ENCODE peak calls at places on chromosomes 2 and 18, in eight cellular contexts. Q is activated T-cell treated with anti-CD3 and anti-CD28 coated beads, Interleukin-2, amount 50 U/mL, for 24 hours; T is AG04450; I is stimulated activated naive CD8-positive, alpha-beta T cell treated with anti-CD3 and anti-CD28 coated beads, Interleukin-15, amount 100 ng/mL, for 72 hours; Y is H1; B is NCI-H1436; M is skeletal muscle cell; W is stimulated activated CD8-positive, alpha-beta memory T cell treated with anti-CD3 and anti-CD28 coated beads, Interleukin-12 subunit alpha, Interleukin-12 subunit beta, amount 100 ng/mL, for 1 hour. S is an unnamed sample.

GRCh38 chr2:9558948-9559381 is 3.3 kb upstream of the ADAM17 start:
- DNase-seq in W (no peak), I (no peak), M (peak), Y (no peak), T (peak), B (no peak), Q (no peak), S (peak)

GRCh38 chr2:190205643-190206042 is 114.0 kb downstream of the HIBCH start:
- DNase-seq in Y (no peak), I (no peak), B (no peak), W (no peak), M (peak), Q (no peak), T (peak), S (no peak)

GRCh38 chr2:223972656-223973102 is 15.4 kb downstream of the MRPL44 start:
- DNase-seq in W (no peak), B (no peak), M (no peak), Y (no peak), I (no peak), Q (no peak), T (no peak), S (no peak)

GRCh38 chr2:170744248-170745002 is 25.8 kb upstream of the ERICH2 start:
- DNase-seq in Y (no peak), Q (no peak), W (no peak), M (no peak), B (no peak), T (no peak), I (no peak), S (no peak)

GRCh38 chr18:68215931-68216330 is 499.0 kb downstream of the TMX3 start:
- DNase-seq in Y (no peak), T (no peak), W (no peak), I (no peak), M (peak), B (no peak), Q (no peak), S (no peak)

GRCh38 chr2:66437601-66438497 is 2.9 kb downstream of the MEIS1 start:
- DNase-seq in Q (no peak), Y (no peak), T (no peak), I (no peak), B (no peak), W (no peak), M (no peak), S (no peak)

GRCh38 chr2:888906-889566 is 61.6 kb upstream of the SNTG2 start:
- DNase-seq in B (no peak), Q (no peak), M (no peak), W (no peak), Y (peak), T (no peak), I (no peak), S (no peak)

GRCh38 chr2:120738786-120739771 is 3.4 kb downstream of the GLI2 start:
- DNase-seq in B (no peak), I (no peak), T (no peak), Y (peak), Q (no peak), M (no peak), W (no peak), S (no peak)

GRCh38 chr2:96547751-96548161 is 11.2 kb downstream of the ARID5A start:
- DNase-seq in M (no peak), T (no peak), Y (peak), B (no peak), I (no peak), W (no peak), Q (no peak), S (peak)

GRCh38 chr2:19900536-19901200 is 1.1 kb downstream of the TTC32 start:
- DNase-seq in Y (no peak), Q (no peak), W (no peak), T (no peak), M (no peak), I (peak), B (no peak), S (no peak)

GRCh38 chr2:159030674-159031380 is 62.4 kb downstream of the TANC1 start:
- DNase-seq in I (no peak), W (no peak), Y (no peak), M (peak), B (no peak), Q (no peak), T (no peak), S (peak)

GRCh38 chr18:9535430-9535972 is 60.2 kb downstream of the RALBP1 start:
- DNase-seq in B (no peak), T (peak), I (no peak), Y (no peak), W (no peak), Q (no peak), M (peak), S (peak)

GRCh38 chr2:54859997-54860701 is 136.7 kb downstream of the EML6 start:
- DNase-seq in B (no peak), Y (no peak), Q (no peak), T (peak), M (peak), W (no peak), I (no peak), S (peak)

GRCh38 chr2:235864746-235865535 is 303.2 kb downstream of the GBX2 start:
- DNase-seq in M (no peak), T (no peak), I (no peak), Y (no peak), W (no peak), Q (no peak), B (no peak), S (peak)

S was measured in astrocyte of the cerebellum.